ENCODE peak calls at places on chromosome 22, in nine cellular contexts. M is amniotic stem cell; P is DMS153; Q is mesendoderm; H is B cell; A is stimulated activated CD8-positive, alpha-beta memory T cell treated with anti-CD3 and anti-CD28 coated beads, Interleukin-15, amount 100 ng/mL, for 48 hours; G is GM13977; N is T follicular helper cell; S is GM04503. C is an unnamed sample.

GRCh38 chr22:25281675-25282345 is 62.4 kb downstream of the CRYBB2 start:
- DNase-seq in M (no peak), P (no peak), Q (peak), H (no peak), A (no peak), G (no peak), N (no peak), S (no peak), C (no peak)

GRCh38 chr22:42184852-42185251 is 54.2 kb upstream of the CYP2D6 start:
- DNase-seq in M (no peak), P (no peak), Q (no peak), H (no peak), A (no peak), G (no peak), N (no peak), S (no peak), C (no peak)

GRCh38 chr22:49608228-49608627 is 219.4 kb downstream of the BRD1 start:
- DNase-seq in M (no peak), P (no peak), Q (no peak), H (no peak), A (no peak), G (no peak), N (no peak), S (no peak), C (no peak)

GRCh38 chr22:37273846-37274225 is 8.5 kb upstream of the CYTH4 start:
- DNase-seq in M (no peak), P (no peak), Q (no peak), H (no peak), A (no peak), G (no peak), N (no peak), S (no peak), C (no peak)

GRCh38 chr22:49149721-49150608 is 677.7 kb downstream of the BRD1 start:
- DNase-seq in M (no peak), P (no peak), Q (peak), H (no peak), A (no peak), G (no peak), N (no peak), S (no peak), C (no peak)

GRCh38 chr22:35987487-35987886 is 41.1 kb downstream of the RBFOX2 start:
- DNase-seq in M (no peak), P (no peak), Q (no peak), H (no peak), A (no peak), G (no peak), N (no peak), S (no peak), C (no peak)

GRCh38 chr22:25564320-25564978 is at the start of gene GRK3:
- DNase-seq in M (no peak), P (no peak), Q (peak), H (peak), A (peak), G (peak), N (peak), S (no peak), C (peak)

GRCh38 chr22:26045051-26045450 is 124.2 kb upstream of the SEZ6L start:
- DNase-seq in M (no peak), P (peak), Q (no peak), H (no peak), A (no peak), G (no peak), N (no peak), S (no peak), C (no peak)

GRCh38 chr22:44398791-44399190 is 86.0 kb upstream of the SHISAL1 start:
- DNase-seq in M (no peak), P (no peak), Q (no peak), H (no peak), A (no peak), G (no peak), N (no peak), S (no peak), C (no peak)

GRCh38 chr22:45318558-45319318 is 9.0 kb downstream of the FAM118A start:
- DNase-seq in M (peak), P (no peak), Q (peak), H (no peak), A (peak), G (peak), N (peak), S (no peak), C (peak)

GRCh38 chr22:26629988-26630761 is 8.4 kb downstream of the CRYBA4 start:
- DNase-seq in M (no peak), P (no peak), Q (no peak), H (no peak), A (no peak), G (no peak), N (no peak), S (no peak), C (no peak)

GRCh38 chr22:50531546-50532352 is 1.9 kb upstream of the TYMP start:
- DNase-seq in M (no peak), P (peak), Q (peak), H (peak), A (peak), G (peak), N (no peak), S (no peak), C (peak)

GRCh38 chr22:21816787-21817496 is 50.5 kb downstream of the MAPK1 start:
- DNase-seq in M (peak), P (peak), Q (peak), H (peak), A (no peak), G (peak), N (peak), S (peak), C (no peak)

GRCh38 chr22:27766679-27767078 is 34.9 kb downstream of the MN1 start:
- DNase-seq in M (no peak), P (no peak), Q (no peak), H (no peak), A (no peak), G (no peak), N (no peak), S (no peak), C (no peak)

GRCh38 chr22:24417901-24418641 is 9.3 kb upstream of the ADORA2A start:
- DNase-seq in M (no peak), P (no peak), Q (no peak), H (no peak), A (no peak), G (no peak), N (no peak), S (no peak), C (no peak)

GRCh38 chr22:42627981-42628380 is 12.4 kb downstream of the ATP5MGL start:
- DNase-seq in M (no peak), P (no peak), Q (no peak), H (no peak), A (no peak), G (no peak), N (no peak), S (no peak), C (no peak)

GRCh38 chr22:26134654-26135330 is 34.5 kb upstream of the SEZ6L start:
- DNase-seq in M (no peak), P (no peak), Q (peak), H (no peak), A (no peak), G (no peak), N (no peak), S (no peak), C (no peak)

GRCh38 chr22:25745341-25746011 is 3.5 kb downstream of the MYO18B start:
- DNase-seq in M (no peak), P (no peak), Q (no peak), H (no peak), A (no peak), G (no peak), N (no peak), S (peak), C (no peak)